ENCODE peak calls at places on chromosome 20, in four cellular contexts. Q is HEK293T, G is HepG2, E is K562. P is an unnamed sample.

GRCh38 chr20:25497586-25498279 is 87.6 kb downstream of the NINL start:
- DNase-seq in G (no peak), E (no peak), Q (no peak), P (no peak)

GRCh38 chr20:3313681-3314080 is 74.7 kb upstream of the SLC4A11 start:
- DNase-seq in G (no peak), E (no peak), Q (no peak), P (no peak)

GRCh38 chr20:42740191-42740870 is 449.4 kb downstream of the PTPRT start:
- DNase-seq in E (no peak), G (no peak), Q (no peak), P (no peak)

GRCh38 chr20:33267691-33268090 is 15.3 kb upstream of the BPIFB1 start:
- DNase-seq in Q (no peak), G (no peak), E (no peak), P (no peak)

GRCh38 chr20:48742912-48743680 is 84.7 kb downstream of the PREX1 start:
- DNase-seq in E (no peak), Q (no peak), G (no peak), P (no peak)

GRCh38 chr20:30168025-30168799 is 1089.3 kb upstream of the DEFB115 start:
- DNase-seq in E (no peak), Q (no peak), G (no peak), P (no peak)

GRCh38 chr20:17541996-17542395 is 10.8 kb upstream of the BFSP1 start:
- DNase-seq in G (no peak), E (no peak), Q (no peak), P (no peak)

GRCh38 chr20:48921883-48922867 is 664 bp downstream of the ARFGEF2 start:
- DNase-seq in Q (no peak), G (peak), E (peak), P (peak)

GRCh38 chr20:10093087-10093591 is 58.4 kb downstream of the ANKEF1 start:
- DNase-seq in E (no peak), Q (no peak), G (no peak), P (no peak)

GRCh38 chr20:21166801-21167200 is 40.9 kb downstream of the KIZ start:
- DNase-seq in E (no peak), Q (no peak), G (no peak), P (no peak)

GRCh38 chr20:23011008-23011721 is 23.9 kb upstream of the SSTR4 start:
- DNase-seq in G (no peak), Q (no peak), E (no peak), P (no peak)

GRCh38 chr20:23918101-23918862 is 38.7 kb upstream of the CST5 start:
- DNase-seq in E (no peak), Q (no peak), G (no peak), P (no peak)

GRCh38 chr20:14860410-14860814 is 523.0 kb upstream of the FLRT3 start:
- DNase-seq in Q (no peak), G (peak), E (no peak), P (peak)

GRCh38 chr20:59820204-59821041 is 113.0 kb downstream of the SYCP2 start:
- DNase-seq in Q (no peak), E (no peak), G (no peak), P (no peak)

GRCh38 chr20:59042151-59042795 is at the start of gene PRELID3B:
- DNase-seq in G (peak), Q (no peak), E (peak), P (peak)

GRCh38 chr20:57397693-57398108 is 6.5 kb downstream of the RBM38 start:
- DNase-seq in G (no peak), E (no peak), Q (no peak), P (no peak)

GRCh38 chr20:62243906-62244515 is 5.7 kb downstream of the OSBPL2 start:
- DNase-seq in Q (no peak), G (no peak), E (no peak), P (no peak)
- TF ChIP-seq ELF4 in Q (no peak), G (no peak), E (no peak), P (no peak)

GRCh38 chr20:62902926-62903615 is 23.2 kb downstream of the DIDO1 start:
- DNase-seq in G (no peak), E (no peak), Q (no peak), P (no peak)
- TF ChIP-seq ELF4 in G (no peak), E (no peak), Q (no peak), P (no peak)

DNA sequence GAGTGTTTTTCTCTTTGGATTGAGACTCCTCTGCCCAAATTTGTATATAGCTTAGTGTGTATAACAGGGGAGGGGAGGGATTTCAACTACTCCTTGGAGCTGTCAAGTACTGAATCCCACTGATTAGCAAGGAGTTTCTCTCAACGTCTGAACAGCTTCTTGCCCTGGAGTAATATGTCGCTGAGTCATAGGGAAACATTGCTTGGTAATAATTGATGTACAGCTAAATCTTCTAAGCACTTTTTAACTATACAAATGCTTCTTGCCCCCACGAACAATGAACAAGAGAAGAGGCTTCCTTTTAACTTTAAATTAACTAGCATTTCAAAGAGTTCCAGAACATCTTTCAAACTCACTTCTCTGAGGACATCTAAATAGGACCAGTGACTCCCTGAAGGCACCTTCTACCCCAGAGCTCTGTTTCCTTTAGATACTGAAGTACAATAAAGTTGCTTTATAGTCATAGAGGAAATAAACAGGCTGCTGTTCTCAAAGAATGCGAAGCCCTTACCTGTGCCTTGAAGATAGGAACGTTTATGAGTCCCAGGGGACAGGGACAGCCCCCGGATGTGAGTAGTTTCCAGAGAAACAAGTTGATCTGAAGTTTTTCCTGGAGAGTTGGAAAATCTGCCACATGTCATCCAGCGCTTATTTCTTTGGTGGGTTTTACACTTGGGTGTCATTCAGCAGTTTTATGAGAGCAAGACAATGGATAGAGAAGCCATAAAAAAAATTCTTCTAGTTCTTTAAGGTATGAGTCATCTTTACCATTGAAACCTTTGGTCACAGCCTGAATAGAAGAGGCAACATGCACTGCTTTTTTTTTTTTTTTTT is 462.5 kb upstream of the BTBD3 start:
- DNase-seq in Q (no peak), G (no peak), E (no peak), P (no peak)
- TF ChIP-seq ELF4 in Q (no peak), G (no peak), E (no peak), P (no peak)

GRCh38 chr20:35568645-35569044 is 26.8 kb downstream of the ERGIC3 start:
- DNase-seq in Q (peak), G (peak), E (peak), P (peak)
- TF ChIP-seq ELF4 in Q (no peak), G (no peak), E (no peak), P (no peak)

GRCh38 chr20:5626603-5627002 is 123.6 kb upstream of the SHLD1 start:
- DNase-seq in G (no peak), Q (no peak), E (no peak), P (no peak)

DNA sequence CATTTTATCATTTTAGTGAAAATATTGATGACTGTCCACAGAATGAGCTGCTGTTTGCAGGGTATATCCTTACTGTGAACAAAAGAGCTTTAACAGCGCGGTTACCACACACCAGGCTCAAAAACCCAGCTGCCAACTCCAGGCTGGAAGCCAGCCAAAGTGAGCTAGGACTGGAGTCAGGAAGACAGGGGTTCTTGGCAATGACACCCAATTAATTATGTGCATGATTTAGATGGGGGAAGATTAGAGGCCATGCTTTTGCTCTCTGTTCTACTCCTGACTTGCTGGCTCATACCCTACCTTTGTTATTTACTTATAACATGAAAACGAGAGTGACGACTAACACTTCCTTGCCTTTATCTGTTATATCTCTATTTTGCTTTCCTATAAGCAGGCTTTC is 128.9 kb upstream of the SHLD1 start:
- DNase-seq in Q (no peak), E (no peak), G (no peak), P (no peak)
- TF ChIP-seq ELF4 in Q (no peak), E (no peak), G (no peak), P (no peak)

GRCh38 chr20:13058666-13059389 is 50.1 kb downstream of the SPTLC3 start:
- DNase-seq in G (peak), E (no peak), Q (no peak), P (no peak)
- TF ChIP-seq ELF4 in G (peak), E (no peak), Q (no peak), P (no peak)

P was measured in WTC11.